ENCODE peak calls at places on chromosomes 6 and 20, in nine cellular contexts. H is activated T-helper 1 cell treated with anti-CD3 and anti-CD28 coated beads, Interleukin-12 subunit alpha, Interleukin-12 subunit beta, Interleukin-2, Interleukin-4 antibody, amounts not matched to agents 30 ng/mL and 10 ng/mL and 1 ng/mL, durations not matched to agents 14 hours and 24 hours and 36 hours; R is heart left ventricle; L is neural crest cell; C is Kasumi-1; B is pulmonary artery endothelial cell; M is activated CD8-positive, alpha-beta memory T cell treated with anti-CD3 and anti-CD28 coated beads, Interleukin-2, amount 50 U/mL, for 4 hours; Y is NCI-H1930; K is fibroblast of lung. G is an unnamed sample.
A peak's percentile ranks its signal among the peaks of the same experiment; 100 is the strongest.

GRCh38 chr6:143549630-143550268 is 38.2 kb upstream of the FUCA2 start:
- DNase-seq in L (no peak), H (no peak), C (no peak), M (no peak), K (no peak), B (no peak), R (no peak), Y (no peak), G (no peak)

GRCh38 chr20:7694940-7695567 is 245.2 kb downstream of the HAO1 start:
- DNase-seq in B (no peak), Y (no peak), R (no peak), L (no peak), M (no peak), H (no peak), C (no peak), K (peak; percentile 66), G (no peak)

GRCh38 chr20:37773260-37773825 is 79.5 kb downstream of the CTNNBL1 start:
- DNase-seq in Y (no peak), H (no peak), B (no peak), C (no peak), M (no peak), R (no peak), L (no peak), K (no peak), G (no peak)

GRCh38 chr20:13736792-13737191 is 47.9 kb downstream of the ESF1 start:
- DNase-seq in R (no peak), L (no peak), C (no peak), K (peak; percentile 79), H (no peak), Y (no peak), B (no peak), M (no peak), G (no peak)

GRCh38 chr20:8375898-8376297 is 243.8 kb downstream of the PLCB1 start:
- DNase-seq in L (no peak), C (no peak), B (no peak), Y (no peak), H (no peak), M (no peak), K (peak; percentile 57), R (no peak), G (no peak)

GRCh38 chr6:21616005-21616404 is 22.5 kb downstream of the SOX4 start:
- DNase-seq in H (no peak), R (no peak), M (no peak), B (peak; percentile 47), K (no peak), L (no peak), C (no peak), Y (no peak), G (no peak)

GRCh38 chr20:33388268-33388667 is 13.1 kb downstream of the CDK5RAP1 start:
- DNase-seq in H (no peak), R (no peak), Y (no peak), C (no peak), K (no peak), M (no peak), B (no peak), L (no peak), G (no peak)

GRCh38 chr6:150372051-150372450 is 3.2 kb downstream of the IYD start:
- DNase-seq in L (no peak), C (no peak), R (no peak), M (no peak), Y (no peak), B (no peak), H (no peak), K (peak; percentile 53), G (no peak)

GRCh38 chr20:3729811-3730550 is 2.5 kb upstream of the HSPA12B start:
- DNase-seq in M (no peak), R (peak; percentile 57), K (no peak), C (no peak), B (no peak), L (no peak), H (no peak), Y (no peak), G (no peak)

GRCh38 chr6:168155821-168156741 is 77.1 kb upstream of the FRMD1 start:
- DNase-seq in Y (no peak), K (peak; percentile 8), L (no peak), B (no peak), H (no peak), M (no peak), R (no peak), C (no peak), G (no peak)

GRCh38 chr6:36544228-36544627 is 3.1 kb downstream of the STK38 start:
- DNase-seq in R (no peak), K (peak; percentile 25), H (peak; percentile 51), B (no peak), L (no peak), Y (no peak), C (no peak), M (peak; percentile 57), G (peak; percentile 10)

GRCh38 chr6:45637611-45638257 is 260.0 kb upstream of the SUPT3H start:
- DNase-seq in Y (no peak), C (no peak), L (no peak), K (no peak), B (no peak), H (no peak), M (no peak), R (no peak), G (no peak)

GRCh38 chr20:4261333-4262284 is 246.3 kb upstream of the RNF24 start:
- DNase-seq in B (no peak), H (no peak), M (no peak), Y (no peak), C (no peak), L (no peak), R (no peak), K (peak; percentile 56), G (no peak)

GRCh38 chr6:3389390-3390167 is 67.3 kb downstream of the SLC22A23 start:
- DNase-seq in K (peak; percentile 94), R (no peak), L (no peak), M (no peak), C (no peak), B (no peak), Y (no peak), H (no peak), G (no peak)

GRCh38 chr6:35725721-35726438 is 11.0 kb upstream of the ARMC12 start:
- DNase-seq in K (no peak), L (no peak), B (no peak), R (peak; percentile 28), Y (no peak), H (no peak), M (no peak), C (peak; percentile 78), G (peak; percentile 48)

GRCh38 chr6:145815351-145815772 is 767 bp upstream of the FBXO30 start:
- DNase-seq in L (no peak), C (peak; percentile 34), K (peak; percentile 43), H (no peak), M (no peak), R (peak; percentile 27), Y (peak; percentile 1), B (no peak), G (no peak)

GRCh38 chr6:85403331-85404015 is 46.4 kb upstream of the NT5E start:
- DNase-seq in Y (no peak), K (peak; percentile 97), B (peak; percentile 83), C (peak; percentile 28), M (no peak), H (no peak), L (no peak), R (no peak), G (no peak)

GRCh38 chr6:5763871-5764270 is 242.9 kb downstream of the NRN1 start:
- DNase-seq in Y (no peak), H (no peak), L (no peak), K (peak; percentile 78), R (no peak), M (no peak), C (no peak), B (no peak), G (no peak)

GRCh38 chr6:146544783-146545182 is 1.1 kb downstream of the RAB32 start:
- DNase-seq in M (no peak), L (no peak), K (peak; percentile 62), Y (no peak), R (no peak), B (no peak), H (no peak), C (no peak), G (no peak)

GRCh38 chr20:1722513-1723050 is 65.0 kb upstream of the SIRPG start:
- DNase-seq in K (no peak), H (no peak), L (no peak), Y (no peak), M (no peak), R (no peak), C (no peak), B (no peak), G (no peak)

GRCh38 chr6:21915707-21916399 is 322.3 kb downstream of the SOX4 start:
- DNase-seq in C (no peak), L (no peak), K (peak; percentile 83), M (no peak), Y (no peak), H (no peak), B (no peak), R (no peak), G (no peak)

G was measured in GF-D8.